ENCODE peak calls at places on chromosomes 2 and 18, in four cellular contexts. E, S, M and B are unnamed samples.
A peak's percentile ranks its signal among the peaks of the same experiment; 100 is the strongest.

GRCh38 chr2:234128606-234129005 is 78.1 kb downstream of the SPP2 start:
- DNase-seq in M (no peak), E (no peak), S (no peak), B (no peak)

GRCh38 chr2:170817247-170817998 is 736 bp downstream of the GAD1 start:
- DNase-seq in E (no peak), S (no peak), M (no peak), B (no peak)

GRCh38 chr18:63140038-63140450 is 179.5 kb downstream of the BCL2 start:
- DNase-seq in E (no peak), M (no peak), S (no peak), B (no peak)

GRCh38 chr2:153595939-153596338 is 117.4 kb upstream of the RPRM start:
- DNase-seq in M (no peak), E (no peak), S (no peak), B (peak; percentile 5)

GRCh38 chr18:44826418-44827259 is 146.0 kb downstream of the SETBP1 start:
- DNase-seq in E (no peak), S (no peak), M (no peak), B (peak; percentile 70)

GRCh38 chr18:45106331-45106774 is 425.7 kb downstream of the SETBP1 start:
- DNase-seq in M (peak; percentile 95), S (no peak), E (no peak), B (peak; percentile 19)

GRCh38 chr18:76490701-76491171 is 4.3 kb downstream of the ZNF516 start:
- DNase-seq in E (no peak), M (no peak), S (no peak), B (no peak)

GRCh38 chr2:85799215-85799956 is 45.6 kb downstream of the ATOH8 start:
- DNase-seq in M (no peak), S (no peak), E (no peak), B (no peak)

GRCh38 chr2:2269426-2269825 is 61.6 kb downstream of the MYT1L start:
- DNase-seq in M (no peak), S (no peak), E (no peak), B (no peak)

GRCh38 chr2:169690958-169691357 is 3.2 kb downstream of the CFAP210 start:
- DNase-seq in S (no peak), E (no peak), M (no peak), B (no peak)

GRCh38 chr2:96715658-96716057 is 24.2 kb downstream of the LMAN2L start:
- DNase-seq in M (no peak), E (no peak), S (no peak), B (no peak)

GRCh38 chr2:217527586-217528202 is 475.1 kb downstream of the TNS1 start:
- DNase-seq in M (no peak), S (no peak), E (no peak), B (no peak)

GRCh38 chr2:236672606-236673005 is 103.0 kb downstream of the ACKR3 start:
- DNase-seq in E (no peak), M (no peak), S (no peak), B (no peak)

GRCh38 chr2:197875736-197876135 is 71.3 kb downstream of the PLCL1 start:
- DNase-seq in S (no peak), M (no peak), E (no peak), B (no peak)

GRCh38 chr18:76380791-76381405 is 114.1 kb downstream of the ZNF516 start:
- DNase-seq in S (no peak), E (no peak), M (no peak), B (no peak)

GRCh38 chr2:99066602-99067001 is 74.9 kb upstream of the C2orf15 start:
- DNase-seq in S (no peak), E (no peak), M (peak; percentile 72), B (peak; percentile 50)

GRCh38 chr2:208183937-208184336 is 5.9 kb downstream of the C2orf80 start:
- DNase-seq in M (no peak), E (no peak), S (no peak), B (no peak)

GRCh38 chr18:46920067-46920466 is 2.7 kb downstream of the KATNAL2 start:
- DNase-seq in M (no peak), S (no peak), E (no peak), B (no peak)